ENCODE peak calls at places on chromosomes 12 and 14, in five cellular contexts. T is HFF-Myc, I is HFFc6, U is H54, O is cardiac muscle cell. R is an unnamed sample.

GRCh38 chr12:124599074-124599999 is 31.9 kb upstream of the NCOR2 start:
- DNase-seq in T (no peak), I (peak; percentile 73), U (peak; percentile 59), O (no peak), R (no peak)

GRCh38 chr14:95527392-95528002 is 7.4 kb upstream of the GLRX5 start:
- DNase-seq in T (no peak), I (peak; percentile 84), U (no peak), O (no peak), R (peak; percentile 29)

GRCh38 chr14:102973706-102974280 is 51.3 kb downstream of the AMN start:
- DNase-seq in T (no peak), I (no peak), U (no peak), O (no peak), R (no peak)

GRCh38 chr12:26318661-26319068 is 123.3 kb downstream of the SSPN start:
- DNase-seq in T (peak; percentile 48), I (peak; percentile 60), U (peak; percentile 49), O (no peak), R (no peak)

GRCh38 chr14:21913759-21914158 is 240.1 kb upstream of the OR4E1 start:
- DNase-seq in T (peak; percentile 25), I (peak; percentile 1), U (peak; percentile 1), O (peak; percentile 84), R (peak; percentile 21)

GRCh38 chr12:52170827-52171226 is 21.0 kb downstream of the KRT80 start:
- DNase-seq in T (no peak), I (no peak), U (no peak), O (no peak), R (no peak)

GRCh38 chr14:69013943-69014782 is 35.1 kb upstream of the ACTN1 start:
- DNase-seq in T (peak; percentile 37), I (no peak), U (no peak), O (peak; percentile 79), R (peak; percentile 9)

GRCh38 chr12:41293011-41293410 is 104.9 kb downstream of the PDZRN4 start:
- DNase-seq in T (no peak), I (no peak), U (no peak), O (no peak), R (no peak)

GRCh38 chr12:12600659-12601058 is 11.0 kb upstream of the CREBL2 start:
- DNase-seq in T (no peak), I (no peak), U (no peak), O (no peak), R (no peak)

GRCh38 chr14:85471156-85471555 is 58.8 kb upstream of the FLRT2 start:
- DNase-seq in T (no peak), I (peak; percentile 52), U (no peak), O (no peak), R (no peak)

GRCh38 chr12:52280796-52281560 is 6.5 kb downstream of the KRT86 start:
- DNase-seq in T (peak; percentile 58), I (peak; percentile 95), U (peak; percentile 89), O (no peak), R (no peak)

GRCh38 chr12:120100630-120101029 is 15.9 kb downstream of the RAB35 start:
- DNase-seq in T (no peak), I (no peak), U (no peak), O (no peak), R (no peak)

GRCh38 chr12:2944401-2945047 is 14.7 kb upstream of the TEAD4 start:
- DNase-seq in T (no peak), I (no peak), U (no peak), O (peak; percentile 64), R (peak; percentile 85)

GRCh38 chr14:76117789-76118188 is 33.9 kb upstream of the GPATCH2L start:
- DNase-seq in T (no peak), I (no peak), U (no peak), O (no peak), R (peak; percentile 43)

GRCh38 chr12:27801630-27802029 is 21.6 kb upstream of the MANSC4 start:
- DNase-seq in T (no peak), I (no peak), U (no peak), O (no peak), R (no peak)

GRCh38 chr12:72296389-72296788 is 24.2 kb downstream of the TRHDE start:
- DNase-seq in T (peak; percentile 77), I (peak; percentile 91), U (peak; percentile 32), O (no peak), R (no peak)

GRCh38 chr14:61559641-61560201 is 135.6 kb upstream of the HIF1A start:
- DNase-seq in T (no peak), I (no peak), U (no peak), O (no peak), R (no peak)

GRCh38 chr14:83960832-83961512 is 1569.0 kb upstream of the FLRT2 start:
- DNase-seq in T (no peak), I (no peak), U (no peak), O (no peak), R (no peak)

GRCh38 chr14:99699071-99699760 is 15.1 kb downstream of the CYP46A1 start:
- DNase-seq in T (no peak), I (no peak), U (no peak), O (no peak), R (no peak)